ENCODE peak calls at places on chromosomes 6 and 20, in nine cellular contexts. P is GM18507; L is HT-29; A is stimulated activated CD4-positive, alpha-beta T cell treated with anti-CD3 and anti-CD28 coated beads, Interleukin-15, amount 100 ng/mL, for 24 hours; K is lower leg skin; O is astrocyte; H is IMR-90; M is islet precursor cell; N is neuronal stem cell. S is an unnamed sample.

GRCh38 chr20:39851459-39851858 is 837.6 kb downstream of the MAFB start:
- DNase-seq in N (no peak), K (no peak), P (no peak), A (no peak), H (peak), O (peak), M (no peak), L (no peak), S (no peak)

GRCh38 chr6:66210964-66211363 is 503.9 kb upstream of the EYS start:
- DNase-seq in N (no peak), L (no peak), H (no peak), O (no peak), K (no peak), M (no peak), P (no peak), A (no peak), S (no peak)

GRCh38 chr6:15675537-15676170 is 12.8 kb upstream of the DTNBP1 start:
- DNase-seq in A (no peak), O (no peak), K (no peak), P (no peak), M (no peak), N (no peak), L (no peak), H (no peak), S (no peak)

GRCh38 chr6:97427648-97428047 is 144.6 kb upstream of the MMS22L start:
- DNase-seq in K (no peak), N (no peak), O (no peak), M (no peak), H (no peak), L (no peak), P (peak), A (no peak), S (no peak)

GRCh38 chr6:43679057-43679456 is 8.5 kb downstream of the MRPS18A start:
- DNase-seq in K (no peak), O (no peak), A (no peak), H (no peak), L (no peak), N (no peak), M (no peak), P (no peak), S (no peak)

GRCh38 chr20:11894072-11894471 is 23.6 kb upstream of the BTBD3 start:
- DNase-seq in K (no peak), L (peak), M (no peak), H (no peak), N (no peak), O (no peak), A (no peak), P (no peak), S (no peak)

GRCh38 chr20:23749746-23750145 is 989 bp downstream of the CST1 start:
- DNase-seq in O (no peak), H (no peak), K (no peak), M (no peak), P (no peak), A (no peak), L (no peak), N (no peak), S (no peak)

GRCh38 chr6:75351570-75351969 is 67.0 kb upstream of the TMEM30A start:
- DNase-seq in N (no peak), H (no peak), O (no peak), P (no peak), A (no peak), K (no peak), M (no peak), L (no peak), S (no peak)

GRCh38 chr20:24797864-24798655 is 151.0 kb upstream of the CST7 start:
- DNase-seq in H (no peak), N (no peak), M (no peak), O (no peak), P (no peak), A (no peak), L (no peak), K (no peak), S (no peak)

GRCh38 chr20:44151621-44152416 is 35.2 kb downstream of the JPH2 start:
- DNase-seq in A (no peak), P (no peak), L (peak), O (peak), H (no peak), M (peak), N (no peak), K (no peak), S (no peak)

GRCh38 chr6:32439708-32440214 is at the start of gene HLA-DRA:
- DNase-seq in K (no peak), L (peak), O (peak), M (no peak), P (peak), A (no peak), H (peak), N (peak), S (peak)

GRCh38 chr6:116057766-116058165 is 2.9 kb downstream of the FRK start:
- DNase-seq in P (no peak), M (no peak), O (no peak), L (no peak), K (no peak), A (no peak), N (no peak), H (no peak), S (no peak)

GRCh38 chr20:6533828-6534388 is 233.6 kb upstream of the BMP2 start:
- DNase-seq in K (no peak), P (no peak), A (no peak), M (no peak), O (peak), N (no peak), L (no peak), H (peak), S (peak)

GRCh38 chr20:61662946-61663460 is 402.7 kb downstream of the TAF4 start:
- DNase-seq in M (no peak), H (no peak), K (no peak), A (no peak), O (no peak), L (no peak), P (no peak), N (no peak), S (no peak)

GRCh38 chr20:46298374-46298773 is 9.9 kb downstream of the CDH22 start:
- DNase-seq in H (no peak), L (no peak), A (no peak), O (no peak), M (no peak), K (no peak), P (no peak), N (no peak), S (no peak)

GRCh38 chr6:20338160-20338559 is 63.5 kb upstream of the E2F3 start:
- DNase-seq in M (no peak), P (no peak), K (no peak), O (no peak), H (peak), N (no peak), L (no peak), A (no peak), S (peak)

GRCh38 chr6:28496099-28496779 is 19.4 kb downstream of the GPX6 start:
- DNase-seq in K (no peak), P (no peak), M (no peak), O (no peak), H (no peak), A (no peak), N (no peak), L (no peak), S (no peak)

S was measured in adipocyte.